ENCODE peak calls at places on chromosomes 7 and 10, in four cellular contexts. F is fibroblast of mammary gland, E is WERI-Rb-1, L is mucosa of descending colon. M is an unnamed sample.

GRCh38 chr10:93999401-93999851 is 5.7 kb downstream of the PLCE1 start:
- DNase-seq in F (peak), E (no peak), L (peak), M (no peak)

GRCh38 chr10:14822879-14823755 is 14.7 kb downstream of the CDNF start:
- DNase-seq in F (peak), E (no peak), L (no peak), M (peak)

GRCh38 chr7:82428186-82428961 is 15.2 kb downstream of the CACNA2D1 start:
- DNase-seq in F (peak), E (no peak), L (no peak), M (no peak)

GRCh38 chr7:36639826-36640225 is 84.5 kb downstream of the AOAH start:
- DNase-seq in F (no peak), E (no peak), L (no peak), M (no peak)

GRCh38 chr10:124735491-124736286 is 8.5 kb downstream of the FAM53B start:
- DNase-seq in F (no peak), E (no peak), L (no peak), M (no peak)

GRCh38 chr10:100890696-100891271 is 22.0 kb upstream of the SLF2 start:
- DNase-seq in F (peak), E (no peak), L (no peak), M (no peak)

GRCh38 chr10:71811351-71811750 is 38.0 kb upstream of the VSIR start:
- DNase-seq in F (no peak), E (no peak), L (no peak), M (no peak)

GRCh38 chr7:44110724-44111635 is 6.8 kb downstream of the AEBP1 start:
- DNase-seq in F (no peak), E (no peak), L (peak), M (no peak)

GRCh38 chr7:151704284-151704968 is 172.5 kb downstream of the PRKAG2 start:
- DNase-seq in F (no peak), E (no peak), L (no peak), M (no peak)

GRCh38 chr7:52311886-52312285 is 723.5 kb upstream of the POM121L12 start:
- DNase-seq in F (no peak), E (no peak), L (no peak), M (no peak)

GRCh38 chr10:121312582-121312981 is 285.7 kb downstream of the FGFR2 start:
- DNase-seq in F (no peak), E (no peak), L (no peak), M (no peak)

GRCh38 chr7:150556521-150557138 is 10.6 kb upstream of the GIMAP4 start:
- DNase-seq in F (no peak), E (no peak), L (no peak), M (no peak)

DNA sequence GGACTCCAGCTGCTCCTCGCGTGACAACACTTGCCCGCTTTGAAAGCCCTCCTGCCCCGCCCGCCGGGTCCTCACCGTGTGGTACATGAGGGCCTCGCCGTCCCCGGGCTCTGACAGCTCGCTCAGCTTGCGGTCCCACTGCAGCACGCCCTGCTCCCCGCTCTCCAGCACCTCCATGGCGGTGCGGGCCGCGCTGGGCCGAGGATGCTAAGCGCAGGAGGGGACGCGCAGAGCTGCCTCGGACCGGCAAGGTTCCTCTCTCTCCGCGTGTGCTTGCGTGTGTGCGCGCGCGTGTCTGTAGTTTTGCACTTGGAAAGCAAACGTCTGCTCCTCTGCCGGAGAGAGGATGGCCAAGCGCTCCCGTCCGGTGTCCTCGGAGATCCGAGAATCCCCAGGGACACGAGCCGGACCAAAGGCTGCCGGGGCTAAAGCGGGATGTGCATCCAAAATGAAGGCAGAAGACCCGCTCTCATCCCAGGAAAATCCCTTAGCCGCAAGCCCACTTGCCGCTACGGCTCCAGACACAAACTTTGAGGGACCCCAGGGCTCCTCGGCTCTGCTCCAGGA is at the start of gene CREB3L2:
- DNase-seq in F (peak), E (peak), L (peak), M (peak)
- TF ChIP-seq CTCF in F (no peak), E (no peak), L (no peak), M (no peak)

DNA sequence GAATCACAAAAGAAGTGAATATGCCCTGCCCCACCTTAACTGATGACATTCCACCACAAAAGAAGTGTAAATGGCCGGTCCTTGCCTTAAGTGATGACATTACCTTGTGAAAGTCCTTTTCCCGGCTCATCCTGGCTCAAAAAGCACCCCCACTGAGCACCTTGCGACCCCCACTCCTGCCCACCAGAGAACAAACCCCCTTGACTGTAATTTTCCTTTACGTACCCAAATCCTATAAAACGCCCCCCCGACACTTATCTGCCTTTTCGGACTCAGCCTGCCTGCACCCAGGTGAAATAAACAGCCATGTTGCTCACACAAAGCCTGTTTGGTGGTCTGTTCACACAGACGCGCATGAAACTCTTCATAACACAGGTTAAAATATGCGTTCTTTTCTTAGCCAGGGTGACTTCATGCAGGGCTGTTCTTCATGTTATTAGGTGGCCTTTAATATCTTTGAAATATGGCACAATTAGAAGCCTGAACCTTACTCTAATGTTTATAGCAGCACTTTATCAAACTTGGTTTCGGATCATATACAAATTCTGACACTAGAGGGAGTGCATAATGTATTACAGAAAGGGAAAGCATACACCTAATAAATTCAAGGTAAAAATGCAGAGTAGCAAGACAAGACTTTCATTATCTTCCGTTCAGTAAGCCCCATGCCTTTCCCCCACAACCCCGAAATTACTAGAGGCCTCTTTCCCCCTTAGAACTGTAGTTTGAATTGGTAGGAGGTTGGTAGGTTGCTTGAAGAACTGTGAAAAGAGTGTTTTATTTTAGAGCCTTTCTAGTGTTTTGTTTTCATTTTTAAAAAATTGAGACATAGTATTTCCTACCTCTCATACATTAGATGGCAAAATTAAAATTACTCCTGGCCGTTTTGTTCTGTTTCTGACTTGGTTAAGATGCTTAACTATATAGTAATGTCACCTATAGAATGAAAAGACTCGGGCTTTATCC is 117.9 kb downstream of the NPY start:
- DNase-seq in F (peak), E (no peak), L (no peak), M (no peak)
- TF ChIP-seq CTCF in F (peak), E (peak), L (no peak), M (peak)

DNA sequence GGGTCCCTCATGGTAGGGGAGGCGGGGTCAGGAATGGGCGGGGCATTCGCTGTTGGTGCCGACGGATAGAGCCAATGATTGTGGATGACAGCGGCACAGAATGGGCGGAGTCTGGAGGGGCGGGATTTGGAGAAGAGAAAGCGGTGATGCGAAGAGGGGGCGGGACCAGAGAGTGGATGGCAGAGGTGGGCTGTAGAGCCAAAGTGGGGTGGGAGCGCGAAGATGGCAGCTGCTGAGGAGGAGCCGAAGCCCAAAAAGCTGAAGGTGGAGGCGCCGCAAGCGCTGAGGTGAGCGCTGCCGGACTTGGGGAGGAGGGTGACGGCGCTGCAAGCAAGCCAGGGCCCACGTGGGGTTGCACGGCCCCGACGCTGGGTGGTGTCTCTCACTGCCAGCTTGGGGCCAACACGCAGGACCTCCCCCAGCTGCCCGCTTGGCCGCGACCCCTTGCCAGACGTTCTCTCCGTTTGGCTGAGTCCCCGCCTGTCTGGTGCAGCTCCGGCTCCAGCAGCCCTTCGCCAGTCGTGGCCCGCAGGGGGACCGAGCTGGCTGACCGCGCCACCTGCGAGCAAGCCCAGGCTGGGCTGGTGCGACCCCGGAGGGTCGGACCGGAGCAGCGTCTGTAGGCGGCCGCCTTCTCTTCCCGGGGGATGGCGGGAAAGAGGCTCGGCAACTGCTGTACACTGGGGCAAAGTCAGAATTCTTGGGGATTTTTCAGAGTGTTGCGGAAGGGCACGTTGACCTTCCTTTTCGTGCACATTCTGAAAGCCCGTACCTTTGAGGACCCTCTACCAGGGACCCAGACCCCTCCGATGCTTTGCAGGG is at the start of gene ADK:
- DNase-seq in F (peak), E (peak), L (peak), M (peak)
- TF ChIP-seq CTCF in F (no peak), E (peak), L (no peak), M (no peak)

GRCh38 chr10:103855424-103855823 is at the start of gene SH3PXD2A:
- DNase-seq in F (no peak), E (peak), L (peak), M (peak)
- TF ChIP-seq CTCF in F (no peak), E (no peak), L (no peak), M (no peak)

DNA sequence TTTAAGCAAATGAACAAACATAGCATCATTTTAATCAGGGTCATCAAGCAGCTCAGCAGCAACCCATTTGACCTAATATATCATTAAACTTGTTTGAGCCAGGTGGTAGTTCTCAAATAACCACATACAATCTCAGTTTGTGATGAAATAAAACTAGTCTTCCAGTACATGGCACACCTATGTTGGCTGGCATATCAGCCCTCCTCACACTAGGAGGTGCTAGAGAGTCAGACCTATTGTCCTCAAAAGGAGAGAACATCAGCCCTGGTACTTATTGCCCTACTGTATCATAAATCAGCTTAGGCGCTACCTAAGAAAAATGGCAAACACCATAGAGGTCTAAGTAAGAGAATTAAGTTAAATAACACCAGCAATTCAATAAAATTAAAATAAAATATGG is 81.7 kb downstream of the CABCOCO1 start:
- DNase-seq in F (peak), E (no peak), L (no peak), M (no peak)
- TF ChIP-seq CTCF in F (peak), E (peak), L (no peak), M (no peak)

M was measured in glutamatergic neuron.